ENCODE peak calls at places on chromosomes 6 and 20, in six cellular contexts. J is brain microvascular endothelial cell, C is IMR-90, I is adrenal gland, R is tibial artery, N is AG04450. S is an unnamed sample.

GRCh38 chr6:153000243-153000642 is 2.3 kb downstream of the MTRF1L start:
- DNase-seq in C (no peak), R (no peak), I (no peak), N (no peak), J (no peak), S (no peak)

GRCh38 chr6:15819226-15819625 is 156.4 kb upstream of the DTNBP1 start:
- DNase-seq in I (no peak), N (no peak), R (no peak), J (no peak), C (no peak), S (no peak)

GRCh38 chr6:134714679-134715078 is 235.2 kb downstream of the ALDH8A1 start:
- DNase-seq in I (no peak), R (no peak), N (no peak), C (peak), J (no peak), S (no peak)

GRCh38 chr6:39152247-39152646 is 37.3 kb upstream of the SAYSD1 start:
- DNase-seq in I (no peak), R (no peak), N (no peak), J (no peak), C (no peak), S (no peak)

GRCh38 chr6:8589941-8590676 is 154.8 kb upstream of the SLC35B3 start:
- DNase-seq in R (no peak), I (no peak), J (no peak), N (no peak), C (no peak), S (no peak)

GRCh38 chr6:144006731-144007454 is 1.2 kb downstream of the PLAGL1 start:
- DNase-seq in R (no peak), N (no peak), C (peak), J (peak), I (peak), S (peak)

GRCh38 chr6:27791182-27791939 is 120.8 kb downstream of the OR2B2 start:
- DNase-seq in J (peak), N (no peak), C (peak), I (peak), R (peak), S (peak)

GRCh38 chr6:28633445-28634215 is 107.9 kb downstream of the GPX5 start:
- DNase-seq in N (no peak), I (no peak), C (no peak), R (no peak), J (no peak), S (peak)

GRCh38 chr20:57941572-57942381 is 232.0 kb upstream of the PMEPA1 start:
- DNase-seq in R (no peak), I (no peak), J (no peak), C (no peak), N (no peak), S (no peak)

GRCh38 chr20:62602550-62602949 is 39.8 kb upstream of the SLCO4A1 start:
- DNase-seq in J (no peak), C (no peak), N (no peak), I (no peak), R (no peak), S (no peak)
- H3K27ac ChIP-seq in J (no peak), C (no peak), N (no peak), I (peak), R (no peak), S (no peak)

GRCh38 chr6:124882580-124883393 is 79.5 kb upstream of the RNF217 start:
- DNase-seq in J (no peak), N (no peak), C (peak), I (no peak), R (no peak), S (no peak)
- H3K27ac ChIP-seq in J (peak), N (no peak), C (no peak), I (no peak), R (peak), S (no peak)

GRCh38 chr20:61535956-61536355 is 283.9 kb downstream of the CDH4 start:
- DNase-seq in R (no peak), J (no peak), C (no peak), I (no peak), N (no peak), S (no peak)
- H3K27ac ChIP-seq in R (no peak), J (no peak), C (no peak), I (no peak), N (no peak), S (no peak)

DNA sequence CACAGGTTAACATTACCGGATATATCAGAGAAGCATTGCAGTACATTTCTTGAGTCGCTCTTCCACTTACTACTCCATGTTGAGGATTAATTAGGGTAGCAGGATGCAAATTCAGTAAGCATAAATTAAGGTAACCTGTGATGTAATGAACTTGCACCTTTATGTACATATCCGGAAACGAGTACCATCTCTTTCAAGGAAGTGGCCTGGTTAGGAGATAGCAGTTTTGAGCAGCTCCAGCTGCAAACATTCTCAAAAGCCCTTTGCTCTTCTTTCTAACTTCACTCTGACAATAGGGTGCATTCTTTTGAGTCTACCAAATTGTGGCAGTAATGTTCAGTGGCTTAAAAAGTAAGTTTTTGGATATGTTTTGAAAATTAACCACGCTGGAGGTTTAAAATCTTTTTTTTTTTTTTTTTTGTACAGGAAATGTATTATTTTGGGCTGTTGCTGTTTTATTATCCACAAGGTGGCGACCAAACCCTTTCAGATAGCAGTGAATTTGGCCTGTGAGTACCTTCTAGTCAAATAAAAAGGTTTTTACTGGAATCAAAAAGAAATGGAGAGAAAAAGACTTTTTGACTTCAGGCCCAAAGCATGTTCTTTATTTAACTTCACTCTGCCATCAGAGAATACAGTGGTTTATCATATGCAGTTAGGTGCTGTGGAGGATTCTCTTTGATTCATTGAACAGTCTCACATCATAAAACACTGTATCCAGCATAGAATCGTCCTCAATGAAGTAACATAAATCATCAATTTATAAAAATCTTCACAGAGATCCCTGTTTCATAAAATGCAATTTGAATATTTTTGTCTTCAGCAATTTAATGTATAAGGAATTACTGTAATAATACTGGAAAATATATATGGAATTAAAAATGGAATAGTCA is 8.9 kb downstream of the FAM217B start:
- DNase-seq in R (no peak), C (peak), J (peak), N (peak), I (no peak), S (no peak)
- H3K27ac ChIP-seq in R (no peak), C (no peak), J (no peak), N (no peak), I (no peak), S (no peak)

GRCh38 chr6:5869261-5869660 is 137.5 kb downstream of the NRN1 start:
- DNase-seq in C (no peak), I (no peak), R (no peak), J (no peak), N (no peak), S (no peak)
- H3K27ac ChIP-seq in C (no peak), I (no peak), R (no peak), J (no peak), N (no peak), S (no peak)

DNA sequence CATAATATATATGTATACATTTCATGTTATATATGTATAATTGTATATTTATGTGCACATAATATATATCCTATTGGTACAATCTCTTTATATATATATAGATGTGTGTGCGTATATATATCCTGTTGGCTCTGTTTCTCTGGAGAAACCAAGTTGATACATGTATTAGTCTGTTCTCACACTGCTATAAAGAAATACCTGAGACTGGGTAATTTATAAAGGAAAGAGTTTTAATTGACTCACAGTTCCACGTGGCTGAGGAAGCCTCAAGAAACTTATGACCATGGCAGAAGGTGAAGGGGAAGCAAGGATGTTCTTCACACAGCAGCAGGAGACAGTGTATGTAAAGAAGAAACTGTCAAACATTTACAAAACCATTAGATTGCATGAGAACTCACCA is 14.1 kb downstream of the CST3 start:
- DNase-seq in R (no peak), N (no peak), C (no peak), I (no peak), J (no peak), S (no peak)
- H3K27ac ChIP-seq in R (peak), N (no peak), C (no peak), I (peak), J (no peak), S (no peak)

DNA sequence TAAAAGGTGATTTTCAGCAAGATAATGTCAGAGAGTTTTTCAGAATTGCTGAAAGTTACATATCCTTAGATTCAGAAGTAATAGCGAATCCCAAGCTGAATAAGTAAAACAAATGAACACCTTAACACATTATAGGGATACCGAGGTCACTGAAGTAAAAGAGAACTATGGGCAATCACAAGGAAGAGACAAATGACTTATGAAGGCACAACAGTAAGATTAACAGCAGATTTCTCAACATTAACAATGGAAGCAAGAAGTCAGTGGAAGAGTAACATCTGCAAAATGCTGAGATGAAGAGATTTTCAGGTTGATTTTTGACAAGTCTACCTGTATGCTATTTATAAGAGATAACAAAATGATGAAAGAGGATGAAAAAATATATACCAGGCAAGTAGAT is 86.1 kb upstream of the EZR start:
- DNase-seq in I (no peak), N (no peak), R (no peak), C (peak), J (no peak), S (no peak)
- H3K27ac ChIP-seq in I (no peak), N (no peak), R (no peak), C (no peak), J (no peak), S (no peak)

DNA sequence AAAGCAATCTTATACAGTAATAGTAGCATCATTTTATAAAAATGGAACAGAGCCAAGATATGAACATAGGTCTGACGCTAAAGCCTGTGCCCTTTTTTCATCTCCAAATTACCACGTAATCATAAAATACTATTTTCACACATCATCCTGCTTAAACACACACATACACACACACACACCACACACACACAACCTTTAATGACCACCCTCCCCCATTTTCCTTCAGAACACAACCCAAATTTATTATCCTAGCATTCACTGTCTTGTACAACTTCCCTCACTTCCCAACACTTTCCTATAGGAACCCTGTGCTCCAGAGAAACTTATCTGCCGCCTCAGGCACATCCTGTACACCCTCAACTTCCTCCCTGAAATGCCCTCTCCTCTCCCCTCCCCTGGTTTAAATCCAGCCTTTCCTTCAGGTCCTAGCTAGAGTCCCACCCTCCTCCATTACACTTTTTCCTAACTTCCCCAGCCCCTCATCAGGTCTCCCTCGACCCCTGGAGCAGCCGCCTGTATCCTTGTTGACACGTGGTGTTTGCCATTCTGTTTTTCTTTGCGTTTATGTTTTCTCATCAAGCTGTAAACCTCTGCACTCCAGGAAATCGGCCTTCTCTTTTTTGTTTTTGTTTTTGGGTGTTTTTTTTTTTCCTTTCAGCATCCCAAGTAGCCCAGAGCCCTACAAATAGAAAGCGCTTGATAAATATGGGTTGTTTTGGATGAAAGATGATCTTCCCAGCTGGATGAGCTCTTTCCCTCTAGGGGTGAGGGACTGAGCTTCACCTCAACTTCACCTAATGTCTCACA is 968 bp upstream of the MMP24 start:
- DNase-seq in N (no peak), R (no peak), C (no peak), J (no peak), I (no peak), S (peak)
- H3K27ac ChIP-seq in N (no peak), R (no peak), C (no peak), J (no peak), I (no peak), S (no peak)